ENCODE peak calls at places on chromosomes 1 and 21, in six cellular contexts. G is left lung; X is CD8-positive, alpha-beta T cell; E is astrocyte of the spinal cord; M is AG09319; A is fibroblast of mammary gland. J is an unnamed sample.

GRCh38 chr1:92482665-92483441 is 3.9 kb downstream of the GFI1 start:
- DNase-seq in G (no peak), X (peak; percentile 74), E (no peak), M (no peak), A (no peak), J (no peak)

GRCh38 chr1:1677718-1678580 is 14.6 kb downstream of the SLC35E2B start:
- DNase-seq in G (peak; percentile 28), X (peak; percentile 77), E (no peak), M (no peak), A (no peak), J (no peak)

GRCh38 chr1:47688631-47689296 is 250.9 kb downstream of the FOXD2 start:
- DNase-seq in G (no peak), X (peak; percentile 35), E (no peak), M (no peak), A (no peak), J (no peak)

GRCh38 chr1:53074313-53075154 is 12.5 kb downstream of the PODN start:
- DNase-seq in G (peak; percentile 24), X (no peak), E (no peak), M (no peak), A (no peak), J (no peak)

GRCh38 chr1:10943991-10944730 is 68.3 kb upstream of the TARDBP start:
- DNase-seq in G (no peak), X (no peak), E (peak; percentile 39), M (no peak), A (peak; percentile 16), J (peak; percentile 7)

GRCh38 chr1:164735315-164736052 is 176.5 kb downstream of the PBX1 start:
- DNase-seq in G (no peak), X (no peak), E (peak; percentile 67), M (no peak), A (peak; percentile 52), J (peak; percentile 66)

GRCh38 chr1:207890136-207890738 is 20.7 kb downstream of the CD34 start:
- DNase-seq in G (peak; percentile 70), X (no peak), E (peak; percentile 73), M (peak; percentile 75), A (peak; percentile 69), J (peak; percentile 93)

GRCh38 chr1:189851806-189852367 is 625.8 kb downstream of the BRINP3 start:
- DNase-seq in G (no peak), X (no peak), E (peak; percentile 12), M (no peak), A (no peak), J (no peak)

GRCh38 chr1:99886841-99887240 is 36.7 kb downstream of the AGL start:
- DNase-seq in G (no peak), X (no peak), E (peak; percentile 2), M (no peak), A (peak; percentile 25), J (no peak)

GRCh38 chr1:160850541-160850940 is 12.1 kb downstream of the CD244 start:
- DNase-seq in G (no peak), X (no peak), E (no peak), M (no peak), A (no peak), J (no peak)

GRCh38 chr1:95548211-95548610 is 314.2 kb downstream of the RWDD3 start:
- DNase-seq in G (no peak), X (no peak), E (no peak), M (no peak), A (no peak), J (no peak)

GRCh38 chr1:46587072-46587471 is 17.0 kb downstream of the MKNK1 start:
- DNase-seq in G (peak; percentile 82), X (no peak), E (no peak), M (no peak), A (no peak), J (no peak)

GRCh38 chr1:116806245-116806644 is 52.0 kb downstream of the CD2 start:
- DNase-seq in G (no peak), X (peak; percentile 71), E (no peak), M (no peak), A (no peak), J (no peak)

GRCh38 chr1:234538930-234539649 is 60.1 kb upstream of the TARBP1 start:
- DNase-seq in G (no peak), X (no peak), E (no peak), M (no peak), A (no peak), J (no peak)

GRCh38 chr1:59062743-59063142 is 234.2 kb upstream of the FGGY start:
- DNase-seq in G (no peak), X (no peak), E (peak; percentile 79), M (no peak), A (peak; percentile 90), J (peak; percentile 87)

GRCh38 chr1:245404952-245405351 is 250.2 kb downstream of the KIF26B start:
- DNase-seq in G (no peak), X (no peak), E (no peak), M (no peak), A (no peak), J (no peak)

GRCh38 chr1:116777831-116778830 is 23.9 kb downstream of the CD2 start:
- DNase-seq in G (no peak), X (no peak), E (peak; percentile 85), M (peak; percentile 40), A (peak; percentile 93), J (peak; percentile 68)

GRCh38 chr1:27004471-27005165 is 8.0 kb downstream of the TENT5B start:
- DNase-seq in G (peak; percentile 69), X (no peak), E (no peak), M (no peak), A (peak; percentile 77), J (no peak)

GRCh38 chr1:205481279-205481617 is 23.2 kb upstream of the CDK18 start:
- DNase-seq in G (no peak), X (peak; percentile 50), E (no peak), M (no peak), A (no peak), J (no peak)

GRCh38 chr21:34904526-34905298 is 144.4 kb downstream of the RUNX1 start:
- DNase-seq in G (no peak), X (no peak), E (no peak), M (no peak), A (no peak), J (no peak)

GRCh38 chr1:202154766-202155477 is 5.5 kb downstream of the PTPN7 start:
- DNase-seq in G (no peak), X (peak; percentile 62), E (peak; percentile 67), M (peak; percentile 20), A (peak; percentile 72), J (peak; percentile 69)

GRCh38 chr1:228007801-228008341 is 1.1 kb downstream of the WNT3A start:
- DNase-seq in G (no peak), X (peak; percentile 29), E (no peak), M (no peak), A (no peak), J (no peak)

GRCh38 chr1:60764489-60764888 is 317.9 kb upstream of the NFIA start:
- DNase-seq in G (no peak), X (no peak), E (no peak), M (no peak), A (no peak), J (no peak)
- TF ChIP-seq CTCF in G (no peak), X (no peak), E (no peak), M (no peak), A (no peak), J (no peak)

DNA sequence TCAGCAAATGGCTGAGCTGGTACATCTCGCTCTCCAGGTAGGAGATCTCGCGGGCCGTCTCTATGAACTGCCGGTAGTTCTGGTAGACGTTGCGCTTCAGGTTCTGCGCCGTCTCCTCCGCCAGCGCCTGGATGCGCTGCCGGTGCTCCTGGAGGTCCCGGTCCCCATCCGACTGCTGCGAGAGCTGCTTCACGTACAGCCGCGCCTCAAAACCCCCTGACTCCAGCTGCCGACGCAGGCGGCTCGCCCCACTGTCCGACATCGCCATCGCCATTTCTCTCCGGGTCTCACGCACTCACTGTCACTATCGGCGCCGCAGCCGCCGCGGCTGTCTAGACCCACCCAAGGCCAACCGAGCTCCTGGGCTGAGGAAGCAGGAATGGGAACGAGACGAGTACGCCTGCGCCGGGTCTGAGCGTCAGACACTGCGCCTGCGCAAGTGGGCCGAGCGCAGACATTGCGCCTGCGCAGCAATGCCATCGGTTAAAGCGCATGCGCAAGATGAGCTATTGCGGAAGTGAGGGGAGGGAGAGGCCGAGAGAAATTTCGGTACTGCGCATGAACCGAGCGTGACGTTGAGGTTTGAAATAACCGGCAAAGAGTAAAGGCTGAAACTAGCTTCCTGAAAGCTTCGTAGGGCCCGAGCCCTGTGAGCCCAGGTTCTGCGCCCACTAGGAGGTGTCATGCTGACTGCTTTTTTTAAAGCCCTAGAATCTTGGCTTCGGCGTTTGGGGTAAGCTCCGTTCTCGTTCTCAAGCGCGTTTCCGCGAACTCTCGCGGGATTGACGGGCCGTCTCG is at the start of gene EXOC8:
- DNase-seq in G (peak; percentile 94), X (peak; percentile 99), E (peak; percentile 98), M (peak; percentile 92), A (peak; percentile 97), J (peak; percentile 98)
- TF ChIP-seq CTCF in G (no peak), X (no peak), E (peak; percentile 10), M (no peak), A (no peak), J (no peak)

DNA sequence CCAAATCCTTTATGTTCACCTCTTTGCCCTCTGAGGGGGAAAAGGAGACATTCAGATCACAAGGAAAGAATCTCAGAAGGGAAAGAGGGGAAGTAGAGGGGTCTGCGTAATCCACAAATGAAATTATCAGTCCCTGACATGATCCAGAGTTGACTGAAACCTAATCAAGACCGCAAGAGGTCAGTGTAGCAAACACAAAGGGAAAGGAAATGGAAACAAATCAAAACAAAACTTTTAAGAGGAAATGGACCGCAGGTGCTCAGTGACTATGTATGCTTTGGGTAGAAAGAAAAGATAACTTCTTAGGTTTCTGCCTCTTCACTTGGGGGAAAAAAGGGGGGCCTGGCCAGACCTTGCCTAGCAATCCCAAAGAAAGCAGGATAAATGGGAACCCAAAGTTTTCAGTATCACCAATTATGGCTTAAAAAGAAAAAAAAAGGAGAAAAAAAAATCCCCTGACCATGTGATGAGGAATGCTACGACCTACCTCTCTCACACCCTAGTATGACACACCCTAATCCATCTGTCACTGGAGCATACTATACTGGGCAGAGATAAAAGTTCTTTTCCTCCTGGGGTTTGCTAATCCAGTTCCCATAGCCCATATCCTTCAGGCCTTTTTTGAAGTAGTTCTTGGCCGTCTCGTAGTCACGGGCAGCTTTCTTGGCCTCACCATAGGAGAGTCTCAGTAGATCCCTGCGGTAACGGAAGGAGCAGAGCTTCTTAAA is 16.9 kb downstream of the CHRNB2 start:
- DNase-seq in G (no peak), X (no peak), E (no peak), M (no peak), A (no peak), J (no peak)
- TF ChIP-seq CTCF in G (no peak), X (no peak), E (no peak), M (no peak), A (no peak), J (no peak)

DNA sequence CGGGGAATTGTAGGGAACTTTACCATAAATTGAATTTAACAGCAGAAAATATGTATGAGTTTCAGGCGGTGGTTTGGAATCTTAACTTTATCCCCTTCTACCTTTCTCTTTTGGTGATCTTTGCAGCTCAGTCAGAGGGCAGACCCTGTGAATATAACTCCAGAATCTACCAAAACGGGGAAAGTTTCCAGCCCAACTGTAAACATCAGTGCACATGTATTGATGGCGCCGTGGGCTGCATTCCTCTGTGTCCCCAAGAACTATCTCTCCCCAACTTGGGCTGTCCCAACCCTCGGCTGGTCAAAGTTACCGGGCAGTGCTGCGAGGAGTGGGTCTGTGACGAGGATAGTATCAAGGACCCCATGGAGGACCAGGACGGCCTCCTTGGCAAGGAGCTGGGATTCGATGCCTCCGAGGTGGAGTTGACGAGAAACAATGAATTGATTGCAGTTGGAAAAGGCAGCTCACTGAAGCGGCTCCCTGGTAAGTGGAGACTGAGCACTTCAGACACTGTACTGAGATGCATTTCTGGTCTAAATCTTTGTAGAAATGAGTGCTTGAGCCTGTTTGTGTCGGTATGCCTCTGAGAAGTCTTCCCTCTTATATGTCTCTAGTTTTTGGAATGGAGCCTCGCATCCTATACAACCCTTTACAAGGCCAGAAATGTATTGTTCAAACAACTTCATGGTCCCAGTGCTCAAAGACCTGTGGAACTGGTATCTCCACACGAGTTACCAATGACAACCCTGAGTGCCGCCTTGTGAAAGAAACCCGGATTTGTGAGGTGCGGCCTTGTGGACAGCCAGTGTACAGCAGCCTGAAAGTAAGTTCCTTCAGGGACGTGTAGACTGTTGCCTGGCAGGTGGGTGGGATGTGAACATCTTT is 1.5 kb downstream of the CCN1 start:
- DNase-seq in G (peak; percentile 65), X (no peak), E (peak; percentile 82), M (peak; percentile 54), A (peak; percentile 73), J (peak; percentile 82)
- TF ChIP-seq CTCF in G (peak; percentile 17), X (no peak), E (peak; percentile 53), M (peak; percentile 32), A (peak; percentile 44), J (peak; percentile 55)

J was measured in cardiac fibroblast.